ENCODE peak calls at places on chromosomes 4 and X, in seven cellular contexts. C, U, A, T, K, Q and P are unnamed samples.
A peak's percentile ranks its signal among the peaks of the same experiment; 100 is the strongest.

GRCh38 chr4:88315460-88316017 is 31.2 kb upstream of the PPM1K start:
- DNase-seq in C (no peak), U (no peak), A (no peak), T (no peak), K (no peak), Q (no peak), P (no peak)

GRCh38 chrX:41591906-41592305 is 96.9 kb upstream of the GPR34 start:
- DNase-seq in C (no peak), U (no peak), A (no peak), T (no peak), K (no peak), Q (no peak), P (no peak)

GRCh38 chr4:69849297-69849696 is 10.6 kb downstream of the SULT1E1 start:
- DNase-seq in C (no peak), U (no peak), A (no peak), T (no peak), K (no peak), Q (no peak), P (no peak)

GRCh38 chrX:2512501-2512900 is 11.7 kb upstream of the DHRSX start:
- DNase-seq in C (no peak), U (no peak), A (no peak), T (no peak), K (no peak), Q (no peak), P (no peak)

GRCh38 chr4:129231907-129232626 is 136.1 kb downstream of the C4orf33 start:
- DNase-seq in C (no peak), U (no peak), A (no peak), T (no peak), K (no peak), Q (no peak), P (no peak)

GRCh38 chr4:110869114-110869513 is 246.2 kb upstream of the PITX2 start:
- DNase-seq in C (no peak), U (no peak), A (no peak), T (peak; percentile 60), K (no peak), Q (no peak), P (no peak)

GRCh38 chrX:71364221-71364620 is 1.9 kb upstream of the TAF1 start:
- DNase-seq in C (no peak), U (no peak), A (no peak), T (no peak), K (no peak), Q (no peak), P (no peak)

GRCh38 chrX:104660092-104660491 is 94.1 kb downstream of the IL1RAPL2 start:
- DNase-seq in C (no peak), U (no peak), A (no peak), T (no peak), K (no peak), Q (no peak), P (no peak)

GRCh38 chr4:154329939-154330338 is 161.7 kb downstream of the DCHS2 start:
- DNase-seq in C (no peak), U (peak; percentile 40), A (no peak), T (no peak), K (no peak), Q (no peak), P (no peak)

GRCh38 chr4:184368290-184368689 is 106.1 kb downstream of the IRF2 start:
- DNase-seq in C (no peak), U (no peak), A (no peak), T (no peak), K (no peak), Q (no peak), P (no peak)

GRCh38 chr4:56764775-56765174 is 56.7 kb downstream of the SPINK2 start:
- DNase-seq in C (no peak), U (no peak), A (no peak), T (no peak), K (no peak), Q (no peak), P (no peak)

GRCh38 chr4:174629265-174629664 is 107.0 kb upstream of the HPGD start:
- DNase-seq in C (no peak), U (no peak), A (no peak), T (no peak), K (no peak), Q (no peak), P (peak; percentile 44)

GRCh38 chr4:174697164-174697563 is 131.9 kb downstream of the GLRA3 start:
- DNase-seq in C (no peak), U (no peak), A (no peak), T (no peak), K (no peak), Q (no peak), P (no peak)

GRCh38 chrX:75893281-75893680 is 108.2 kb upstream of the MAGEE2 start:
- DNase-seq in C (no peak), U (no peak), A (no peak), T (no peak), K (peak; percentile 3), Q (no peak), P (no peak)

GRCh38 chr4:141702472-141703182 is 66.2 kb downstream of the IL15 start:
- DNase-seq in C (no peak), U (peak; percentile 12), A (peak; percentile 3), T (no peak), K (no peak), Q (no peak), P (no peak)

GRCh38 chr4:152937535-152938236 is 1.6 kb downstream of the FHDC1 start:
- DNase-seq in C (no peak), U (peak; percentile 77), A (no peak), T (no peak), K (peak; percentile 36), Q (no peak), P (no peak)

GRCh38 chrX:40646489-40647306 is 663 bp downstream of the CXorf38 start:
- DNase-seq in C (peak; percentile 20), U (peak; percentile 30), A (no peak), T (no peak), K (peak; percentile 6), Q (peak; percentile 49), P (no peak)

GRCh38 chrX:3184176-3184930 is 143.1 kb downstream of the ARSF start:
- DNase-seq in C (no peak), U (peak; percentile 34), A (no peak), T (peak; percentile 87), K (no peak), Q (no peak), P (no peak)

GRCh38 chrX:39895228-39896110 is 202.3 kb downstream of the BCOR start:
- DNase-seq in C (no peak), U (no peak), A (no peak), T (no peak), K (no peak), Q (no peak), P (no peak)

GRCh38 chr4:73311428-73311827 is 52.8 kb upstream of the ANKRD17 start:
- DNase-seq in C (no peak), U (peak; percentile 30), A (peak; percentile 8), T (peak; percentile 16), K (no peak), Q (no peak), P (no peak)

GRCh38 chr4:63906660-63907146 is 502.5 kb downstream of the TECRL start:
- DNase-seq in C (no peak), U (no peak), A (no peak), T (no peak), K (no peak), Q (no peak), P (no peak)

GRCh38 chrX:38664285-38664684 is 102.9 kb downstream of the TSPAN7 start:
- DNase-seq in C (no peak), U (peak; percentile 65), A (peak; percentile 26), T (peak; percentile 27), K (peak; percentile 14), Q (no peak), P (no peak)

GRCh38 chr4:147822128-147822527 is 90.2 kb downstream of the ARHGAP10 start:
- DNase-seq in C (no peak), U (peak; percentile 62), A (no peak), T (no peak), K (no peak), Q (no peak), P (no peak)

GRCh38 chrX:150693782-150694574 is 782 bp downstream of the MTMR1 start:
- DNase-seq in C (peak; percentile 66), U (peak; percentile 65), A (peak; percentile 8), T (peak; percentile 15), K (peak; percentile 16), Q (peak; percentile 46), P (peak; percentile 52)

DNA sequence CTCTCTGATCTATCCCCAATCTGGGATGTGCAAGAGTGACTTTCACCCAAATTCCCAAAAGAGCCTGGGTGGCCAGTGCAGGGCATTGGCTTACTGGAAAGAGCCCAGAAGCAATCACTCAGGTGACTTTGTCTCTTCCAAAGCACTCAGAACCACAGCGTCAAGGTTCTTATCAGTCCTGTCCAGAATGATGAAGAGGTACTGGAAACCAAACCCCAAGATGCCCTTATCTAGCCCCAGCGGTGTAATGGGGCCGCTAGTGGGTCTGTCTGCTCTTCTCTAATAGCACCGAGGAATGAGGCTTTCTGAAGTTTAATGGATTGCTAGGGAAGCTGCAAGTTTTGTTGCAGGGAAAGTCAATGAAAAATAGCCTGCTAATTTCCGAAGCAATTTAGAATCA is 21.6 kb downstream of the CLNK start:
- DNase-seq in C (no peak), U (no peak), A (no peak), T (no peak), K (no peak), Q (no peak), P (no peak)
- TF ChIP-seq CTCF in C (no peak), U (no peak), A (no peak), T (no peak), K (no peak), Q (no peak), P (no peak)

GRCh38 chrX:154097003-154097596 is 417 bp downstream of the MECP2 start:
- DNase-seq in C (peak; percentile 69), U (peak; percentile 86), A (no peak), T (peak; percentile 15), K (peak; percentile 71), Q (peak; percentile 57), P (no peak)
- TF ChIP-seq CTCF in C (no peak), U (no peak), A (no peak), T (no peak), K (no peak), Q (no peak), P (no peak)

DNA sequence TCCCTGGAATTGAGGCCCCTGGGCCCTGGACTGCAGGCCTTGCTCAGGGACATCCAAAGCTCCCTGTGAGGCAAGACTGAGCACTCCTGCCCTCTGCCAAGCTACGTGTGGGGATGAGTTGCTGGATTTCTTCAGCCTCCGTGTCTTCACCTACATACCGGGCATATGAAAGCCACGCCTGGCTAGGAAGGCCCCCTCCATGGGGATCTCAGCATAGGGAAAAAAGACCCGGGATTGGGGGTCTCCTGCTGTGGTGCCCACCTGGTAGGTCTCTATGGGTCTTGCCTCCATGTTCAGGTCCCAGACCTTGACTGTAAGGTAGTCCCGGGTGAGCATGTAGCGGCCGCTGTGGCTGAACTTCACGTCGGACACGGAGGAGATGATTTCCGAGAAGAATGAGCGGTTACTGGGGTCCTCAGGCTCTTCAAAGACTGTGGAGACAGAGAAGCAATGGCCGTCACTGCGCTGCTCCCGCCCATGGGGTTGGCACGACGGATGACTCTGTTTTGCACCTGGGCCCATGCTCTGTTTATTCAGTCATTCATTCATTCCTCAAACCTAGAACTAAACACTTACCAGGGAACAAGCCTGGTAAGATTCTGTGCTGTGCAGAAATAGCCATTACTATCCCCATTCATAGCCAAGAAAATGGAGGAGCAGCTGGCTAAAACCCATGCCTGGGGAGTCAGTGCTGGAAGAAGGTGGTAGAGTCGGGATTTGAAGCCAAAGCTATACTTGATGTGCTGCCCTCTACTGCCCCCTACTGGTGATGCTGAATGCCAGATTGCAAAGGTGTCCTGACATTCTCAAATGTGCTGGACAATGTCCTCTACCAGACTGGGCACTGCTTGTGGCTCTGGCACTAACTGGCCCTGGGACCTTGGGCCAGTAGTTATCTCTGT is 63.9 kb downstream of the WFS1 start:
- DNase-seq in C (no peak), U (no peak), A (no peak), T (no peak), K (no peak), Q (no peak), P (no peak)
- TF ChIP-seq CTCF in C (no peak), U (peak; percentile 31), A (peak; percentile 83), T (peak; percentile 51), K (peak; percentile 84), Q (peak; percentile 71), P (peak; percentile 65)

GRCh38 chrX:18210470-18210869 is 10.2 kb downstream of the BEND2 start:
- DNase-seq in C (no peak), U (no peak), A (no peak), T (peak; percentile 8), K (no peak), Q (no peak), P (no peak)
- TF ChIP-seq CTCF in C (no peak), U (peak; percentile 49), A (no peak), T (no peak), K (no peak), Q (no peak), P (no peak)